ENCODE peak calls at places on chromosomes 12 and 14, in six cellular contexts. One of them, this sample, is unnamed.

GRCh38 chr12:124045671-124046070 is 72.7 kb downstream of the ZNF664 start:
- DNase-seq in ACHN: no peak
- DNase-seq in fibroblast of gingiva: no peak
- DNase-seq in right atrium auricular region: no peak
- DNase-seq in kidney: no peak
- DNase-seq in activated T-helper 1 cell treated with anti-CD3 and anti-CD28 coated beads, Interleukin-2, amount 50 U/mL, for 16 hours: no peak
- DNase-seq in this sample: no peak

GRCh38 chr12:90978117-90978770 is 23.3 kb upstream of the CCER1 start:
- DNase-seq in kidney: no peak
- DNase-seq in activated T-helper 1 cell treated with anti-CD3 and anti-CD28 coated beads, Interleukin-2, amount 50 U/mL, for 16 hours: no peak
- DNase-seq in fibroblast of gingiva: peak; percentile 83
- DNase-seq in ACHN: peak; percentile 79
- DNase-seq in right atrium auricular region: no peak
- DNase-seq in this sample: peak; percentile 25

GRCh38 chr14:103905861-103906456 is 22.3 kb upstream of the TDRD9 start:
- DNase-seq in activated T-helper 1 cell treated with anti-CD3 and anti-CD28 coated beads, Interleukin-2, amount 50 U/mL, for 16 hours: no peak
- DNase-seq in right atrium auricular region: no peak
- DNase-seq in ACHN: no peak
- DNase-seq in kidney: peak; percentile 35
- DNase-seq in fibroblast of gingiva: no peak
- DNase-seq in this sample: no peak

GRCh38 chr12:12523229-12523628 is 39.4 kb downstream of the DUSP16 start:
- DNase-seq in ACHN: no peak
- DNase-seq in kidney: no peak
- DNase-seq in activated T-helper 1 cell treated with anti-CD3 and anti-CD28 coated beads, Interleukin-2, amount 50 U/mL, for 16 hours: no peak
- DNase-seq in fibroblast of gingiva: no peak
- DNase-seq in right atrium auricular region: no peak
- DNase-seq in this sample: no peak

GRCh38 chr12:108338915-108339657 is at the start of gene CMKLR1:
- DNase-seq in right atrium auricular region: peak; percentile 80
- DNase-seq in activated T-helper 1 cell treated with anti-CD3 and anti-CD28 coated beads, Interleukin-2, amount 50 U/mL, for 16 hours: no peak
- DNase-seq in kidney: peak; percentile 81
- DNase-seq in fibroblast of gingiva: peak; percentile 15
- DNase-seq in ACHN: no peak
- DNase-seq in this sample: peak; percentile 57

GRCh38 chr12:64556231-64556630 is 54.1 kb upstream of the RASSF3 start:
- DNase-seq in fibroblast of gingiva: no peak
- DNase-seq in kidney: no peak
- DNase-seq in ACHN: no peak
- DNase-seq in activated T-helper 1 cell treated with anti-CD3 and anti-CD28 coated beads, Interleukin-2, amount 50 U/mL, for 16 hours: no peak
- DNase-seq in right atrium auricular region: no peak
- DNase-seq in this sample: no peak

GRCh38 chr14:104317975-104318557 is 179.7 kb downstream of the KIF26A start:
- DNase-seq in activated T-helper 1 cell treated with anti-CD3 and anti-CD28 coated beads, Interleukin-2, amount 50 U/mL, for 16 hours: no peak
- DNase-seq in kidney: no peak
- DNase-seq in ACHN: no peak
- DNase-seq in fibroblast of gingiva: no peak
- DNase-seq in right atrium auricular region: no peak
- DNase-seq in this sample: no peak

GRCh38 chr14:104680056-104680805 is 9.2 kb upstream of the INF2 start:
- DNase-seq in activated T-helper 1 cell treated with anti-CD3 and anti-CD28 coated beads, Interleukin-2, amount 50 U/mL, for 16 hours: no peak
- DNase-seq in fibroblast of gingiva: peak; percentile 56
- DNase-seq in kidney: peak; percentile 82
- DNase-seq in right atrium auricular region: no peak
- DNase-seq in ACHN: peak; percentile 73
- DNase-seq in this sample: peak; percentile 36

GRCh38 chr12:27201169-27201568 is 42.9 kb upstream of the STK38L start:
- DNase-seq in right atrium auricular region: no peak
- DNase-seq in ACHN: no peak
- DNase-seq in fibroblast of gingiva: peak; percentile 53
- DNase-seq in activated T-helper 1 cell treated with anti-CD3 and anti-CD28 coated beads, Interleukin-2, amount 50 U/mL, for 16 hours: no peak
- DNase-seq in kidney: no peak
- DNase-seq in this sample: no peak

GRCh38 chr14:35506461-35506860 is 27.5 kb upstream of the INSM2 start:
- DNase-seq in fibroblast of gingiva: no peak
- DNase-seq in ACHN: no peak
- DNase-seq in right atrium auricular region: no peak
- DNase-seq in activated T-helper 1 cell treated with anti-CD3 and anti-CD28 coated beads, Interleukin-2, amount 50 U/mL, for 16 hours: no peak
- DNase-seq in kidney: no peak
- DNase-seq in this sample: no peak

GRCh38 chr12:110022980-110023633 is 23.9 kb downstream of the ANKRD13A start:
- DNase-seq in activated T-helper 1 cell treated with anti-CD3 and anti-CD28 coated beads, Interleukin-2, amount 50 U/mL, for 16 hours: no peak
- DNase-seq in fibroblast of gingiva: peak; percentile 72
- DNase-seq in kidney: no peak
- DNase-seq in ACHN: no peak
- DNase-seq in right atrium auricular region: no peak
- DNase-seq in this sample: no peak

GRCh38 chr14:96167224-96168148 is 37.2 kb upstream of the BDKRB2 start:
- DNase-seq in kidney: no peak
- DNase-seq in ACHN: no peak
- DNase-seq in right atrium auricular region: peak; percentile 53
- DNase-seq in activated T-helper 1 cell treated with anti-CD3 and anti-CD28 coated beads, Interleukin-2, amount 50 U/mL, for 16 hours: no peak
- DNase-seq in fibroblast of gingiva: peak; percentile 70
- DNase-seq in this sample: no peak

GRCh38 chr14:23877538-23878180 is 75.9 kb upstream of the DHRS4 start:
- DNase-seq in right atrium auricular region: no peak
- DNase-seq in ACHN: no peak
- DNase-seq in activated T-helper 1 cell treated with anti-CD3 and anti-CD28 coated beads, Interleukin-2, amount 50 U/mL, for 16 hours: no peak
- DNase-seq in fibroblast of gingiva: no peak
- DNase-seq in kidney: no peak
- DNase-seq in this sample: no peak

GRCh38 chr14:24960816-24961215 is 89.1 kb downstream of the STXBP6 start:
- DNase-seq in ACHN: no peak
- DNase-seq in kidney: no peak
- DNase-seq in right atrium auricular region: no peak
- DNase-seq in activated T-helper 1 cell treated with anti-CD3 and anti-CD28 coated beads, Interleukin-2, amount 50 U/mL, for 16 hours: no peak
- DNase-seq in fibroblast of gingiva: peak; percentile 66
- DNase-seq in this sample: no peak

GRCh38 chr14:31124197-31124596 is 83.4 kb downstream of the HECTD1 start:
- DNase-seq in right atrium auricular region: no peak
- DNase-seq in ACHN: no peak
- DNase-seq in fibroblast of gingiva: no peak
- DNase-seq in activated T-helper 1 cell treated with anti-CD3 and anti-CD28 coated beads, Interleukin-2, amount 50 U/mL, for 16 hours: no peak
- DNase-seq in kidney: no peak
- DNase-seq in this sample: no peak

GRCh38 chr12:109734219-109735000 is 20.8 kb downstream of the FAM222A start:
- DNase-seq in ACHN: no peak
- DNase-seq in right atrium auricular region: no peak
- DNase-seq in activated T-helper 1 cell treated with anti-CD3 and anti-CD28 coated beads, Interleukin-2, amount 50 U/mL, for 16 hours: no peak
- DNase-seq in kidney: peak; percentile 62
- DNase-seq in fibroblast of gingiva: no peak
- DNase-seq in this sample: no peak

GRCh38 chr12:32261638-32262037 is 137.7 kb upstream of the FGD4 start:
- DNase-seq in activated T-helper 1 cell treated with anti-CD3 and anti-CD28 coated beads, Interleukin-2, amount 50 U/mL, for 16 hours: no peak
- DNase-seq in ACHN: peak; percentile 59
- DNase-seq in fibroblast of gingiva: no peak
- DNase-seq in right atrium auricular region: no peak
- DNase-seq in kidney: no peak
- DNase-seq in this sample: peak; percentile 16

GRCh38 chr12:122227341-122227740 is 1.5 kb upstream of the DIABLO start:
- DNase-seq in fibroblast of gingiva: no peak
- DNase-seq in kidney: peak; percentile 77
- DNase-seq in activated T-helper 1 cell treated with anti-CD3 and anti-CD28 coated beads, Interleukin-2, amount 50 U/mL, for 16 hours: no peak
- DNase-seq in ACHN: no peak
- DNase-seq in right atrium auricular region: no peak
- DNase-seq in this sample: no peak

GRCh38 chr14:54647378-54647777 is 80.5 kb downstream of the SAMD4A start:
- DNase-seq in ACHN: no peak
- DNase-seq in right atrium auricular region: no peak
- DNase-seq in activated T-helper 1 cell treated with anti-CD3 and anti-CD28 coated beads, Interleukin-2, amount 50 U/mL, for 16 hours: no peak
- DNase-seq in kidney: no peak
- DNase-seq in fibroblast of gingiva: no peak
- DNase-seq in this sample: no peak

GRCh38 chr14:103739793-103740501 is 24.3 kb downstream of the ZFYVE21 start:
- DNase-seq in ACHN: no peak
- DNase-seq in activated T-helper 1 cell treated with anti-CD3 and anti-CD28 coated beads, Interleukin-2, amount 50 U/mL, for 16 hours: no peak
- DNase-seq in fibroblast of gingiva: no peak
- DNase-seq in right atrium auricular region: no peak
- DNase-seq in kidney: peak; percentile 64
- DNase-seq in this sample: no peak

GRCh38 chr12:77372469-77372868 is 307.1 kb upstream of the E2F7 start:
- DNase-seq in activated T-helper 1 cell treated with anti-CD3 and anti-CD28 coated beads, Interleukin-2, amount 50 U/mL, for 16 hours: no peak
- DNase-seq in ACHN: no peak
- DNase-seq in kidney: no peak
- DNase-seq in fibroblast of gingiva: no peak
- DNase-seq in right atrium auricular region: no peak
- DNase-seq in this sample: no peak

GRCh38 chr12:49984476-49984890 is 11.7 kb downstream of the AQP6 start:
- DNase-seq in ACHN: no peak
- DNase-seq in kidney: no peak
- DNase-seq in right atrium auricular region: no peak
- DNase-seq in activated T-helper 1 cell treated with anti-CD3 and anti-CD28 coated beads, Interleukin-2, amount 50 U/mL, for 16 hours: no peak
- DNase-seq in fibroblast of gingiva: no peak
- DNase-seq in this sample: no peak

GRCh38 chr12:42180990-42181611 is 36.4 kb upstream of the GXYLT1 start:
- DNase-seq in ACHN: no peak
- DNase-seq in right atrium auricular region: no peak
- DNase-seq in fibroblast of gingiva: peak; percentile 4
- DNase-seq in activated T-helper 1 cell treated with anti-CD3 and anti-CD28 coated beads, Interleukin-2, amount 50 U/mL, for 16 hours: no peak
- DNase-seq in kidney: no peak
- DNase-seq in this sample: no peak

GRCh38 chr12:30437616-30438015 is 258.1 kb downstream of the IPO8 start:
- DNase-seq in ACHN: no peak
- DNase-seq in fibroblast of gingiva: peak; percentile 90
- DNase-seq in right atrium auricular region: no peak
- DNase-seq in kidney: no peak
- DNase-seq in activated T-helper 1 cell treated with anti-CD3 and anti-CD28 coated beads, Interleukin-2, amount 50 U/mL, for 16 hours: no peak
- DNase-seq in this sample: no peak

GRCh38 chr12:15474766-15475165 is 152.5 kb downstream of the PTPRO start:
- DNase-seq in activated T-helper 1 cell treated with anti-CD3 and anti-CD28 coated beads, Interleukin-2, amount 50 U/mL, for 16 hours: no peak
- DNase-seq in kidney: no peak
- DNase-seq in right atrium auricular region: no peak
- DNase-seq in ACHN: no peak
- DNase-seq in fibroblast of gingiva: no peak
- DNase-seq in this sample: no peak

GRCh38 chr14:104228221-104228620 is 89.8 kb downstream of the KIF26A start:
- DNase-seq in kidney: peak; percentile 33
- DNase-seq in ACHN: no peak
- DNase-seq in activated T-helper 1 cell treated with anti-CD3 and anti-CD28 coated beads, Interleukin-2, amount 50 U/mL, for 16 hours: no peak
- DNase-seq in fibroblast of gingiva: no peak
- DNase-seq in right atrium auricular region: no peak
- DNase-seq in this sample: no peak

GRCh38 chr14:84272290-84272721 is 1257.6 kb upstream of the FLRT2 start:
- DNase-seq in kidney: no peak
- DNase-seq in ACHN: no peak
- DNase-seq in fibroblast of gingiva: no peak
- DNase-seq in activated T-helper 1 cell treated with anti-CD3 and anti-CD28 coated beads, Interleukin-2, amount 50 U/mL, for 16 hours: no peak
- DNase-seq in right atrium auricular region: no peak
- DNase-seq in this sample: no peak

GRCh38 chr14:64706552-64707193 is 2.4 kb downstream of the PLEKHG3 start:
- DNase-seq in activated T-helper 1 cell treated with anti-CD3 and anti-CD28 coated beads, Interleukin-2, amount 50 U/mL, for 16 hours: no peak
- DNase-seq in ACHN: no peak
- DNase-seq in right atrium auricular region: no peak
- DNase-seq in kidney: peak; percentile 77
- DNase-seq in fibroblast of gingiva: no peak
- DNase-seq in this sample: no peak